ENCODE peak calls at places on chromosomes 5 and 9, in six cellular contexts. D, K, T, I, Z and Y are unnamed samples.

GRCh38 chr5:119411291-119411934 is 40.9 kb upstream of the HSD17B4 start:
- DNase-seq in K (no peak), D (no peak), Z (no peak), I (no peak), T (no peak), Y (peak)

GRCh38 chr5:171616002-171616780 is 169.4 kb upstream of the SMIM23 start:
- DNase-seq in D (no peak), T (peak), K (no peak), I (no peak), Z (no peak), Y (no peak)

GRCh38 chr9:88678008-88678407 is 143.0 kb downstream of the NXNL2 start:
- DNase-seq in I (no peak), T (no peak), Z (no peak), K (no peak), D (no peak), Y (no peak)

GRCh38 chr5:150319484-150319790 is 16.7 kb upstream of the ARSI start:
- DNase-seq in I (no peak), D (no peak), T (no peak), Z (no peak), K (no peak), Y (no peak)

GRCh38 chr5:152560508-152561137 is 155.5 kb upstream of the NMUR2 start:
- DNase-seq in Z (peak), D (peak), K (peak), I (peak), T (peak), Y (no peak)

GRCh38 chr5:152953788-152954483 is 536.5 kb upstream of the GRIA1 start:
- DNase-seq in Z (no peak), I (no peak), K (no peak), D (no peak), T (no peak), Y (no peak)

GRCh38 chr5:146912874-146913273 is 34.3 kb upstream of the PPP2R2B start:
- DNase-seq in I (no peak), T (no peak), K (no peak), D (no peak), Z (no peak), Y (no peak)

GRCh38 chr5:143196601-143197259 is 206.8 kb downstream of the NR3C1 start:
- DNase-seq in I (no peak), K (no peak), D (no peak), Z (no peak), T (no peak), Y (no peak)

GRCh38 chr9:22211588-22212360 is 202.7 kb upstream of the CDKN2B start:
- DNase-seq in T (no peak), I (no peak), D (no peak), K (no peak), Z (no peak), Y (no peak)

GRCh38 chr5:142388696-142389095 is 63.9 kb upstream of the SPRY4 start:
- DNase-seq in Z (no peak), D (no peak), I (no peak), T (no peak), K (no peak), Y (no peak)

GRCh38 chr5:36177154-36177553 is 25.2 kb downstream of the SKP2 start:
- DNase-seq in D (no peak), I (no peak), T (no peak), K (no peak), Z (no peak), Y (no peak)

GRCh38 chr5:76908166-76908565 is 44.7 kb upstream of the CRHBP start:
- DNase-seq in K (no peak), T (no peak), Z (no peak), I (no peak), D (no peak), Y (no peak)

GRCh38 chr5:157290156-157290980 is 24.4 kb downstream of the CYFIP2 start:
- DNase-seq in Z (no peak), K (peak), D (no peak), I (no peak), T (no peak), Y (no peak)

GRCh38 chr9:77647659-77648457 is at the start of gene GNA14:
- DNase-seq in T (no peak), I (no peak), Z (no peak), K (no peak), D (peak), Y (no peak)

GRCh38 chr5:91848453-91848852 is 465.3 kb upstream of the ARRDC3 start:
- DNase-seq in D (no peak), T (no peak), K (no peak), Z (peak), I (no peak), Y (no peak)

GRCh38 chr5:82349651-82350050 is 71.5 kb upstream of the RPS23 start:
- DNase-seq in K (peak), T (peak), I (peak), D (no peak), Z (peak), Y (no peak)

GRCh38 chr5:98341038-98341710 is 432.3 kb upstream of the RGMB start:
- DNase-seq in D (no peak), I (no peak), T (no peak), K (no peak), Z (no peak), Y (no peak)

GRCh38 chr9:131411719-131412681 is 18.1 kb downstream of the PRRC2B start:
- DNase-seq in T (no peak), D (no peak), I (no peak), Z (peak), K (peak), Y (no peak)

GRCh38 chr9:104907278-104907951 is 20.5 kb downstream of the ABCA1 start:
- DNase-seq in T (no peak), I (no peak), Z (no peak), K (peak), D (peak), Y (no peak)

GRCh38 chr5:56633950-56634349 is 181.4 kb upstream of the MAP3K1 start:
- DNase-seq in Z (no peak), K (no peak), D (no peak), T (no peak), I (no peak), Y (no peak)